ENCODE peak calls at places on chromosomes 11 and 22, in four cellular contexts. F, G, P and D are unnamed samples.

GRCh38 chr11:133982901-133983300 is 26.1 kb upstream of the IGSF9B start:
- DNase-seq in F (no peak), G (no peak), P (no peak), D (no peak)

GRCh38 chr11:113532697-113533424 is 57.7 kb upstream of the DRD2 start:
- DNase-seq in F (peak), G (peak), P (no peak), D (no peak)

GRCh38 chr11:45798793-45799441 is 6.0 kb upstream of the SLC35C1 start:
- DNase-seq in F (no peak), G (peak), P (no peak), D (peak)

GRCh38 chr22:43823353-43823908 is 11.3 kb upstream of the EFCAB6 start:
- DNase-seq in F (no peak), G (peak), P (no peak), D (no peak)

GRCh38 chr11:120376547-120377182 is 40.5 kb downstream of the ARHGEF12 start:
- DNase-seq in F (no peak), G (no peak), P (no peak), D (no peak)

GRCh38 chr22:44893731-44894080 is 116.1 kb downstream of the PHF21B start:
- DNase-seq in F (no peak), G (no peak), P (no peak), D (peak)

GRCh38 chr11:21415566-21415965 is 746.2 kb downstream of the NELL1 start:
- DNase-seq in F (no peak), G (no peak), P (no peak), D (no peak)

GRCh38 chr22:26942301-26942927 is 285.0 kb downstream of the MIAT start:
- DNase-seq in F (peak), G (no peak), P (no peak), D (no peak)

GRCh38 chr11:121394785-121395184 is 57.3 kb upstream of the SORL1 start:
- DNase-seq in F (no peak), G (no peak), P (no peak), D (no peak)

GRCh38 chr22:46053563-46054090 is 76.7 kb upstream of the WNT7B start:
- DNase-seq in F (no peak), G (peak), P (no peak), D (peak)

GRCh38 chr11:110971110-110971509 is 258.9 kb upstream of the ARHGAP20 start:
- DNase-seq in F (no peak), G (no peak), P (no peak), D (no peak)

GRCh38 chr11:61535998-61536675 is 27.6 kb downstream of the LRRC10B start:
- DNase-seq in F (no peak), G (no peak), P (no peak), D (no peak)

GRCh38 chr11:130890039-130890745 is 26.1 kb downstream of the SNX19 start:
- DNase-seq in F (no peak), G (no peak), P (no peak), D (no peak)

GRCh38 chr11:72233056-72233772 is 8.6 kb downstream of the INPPL1 start:
- DNase-seq in F (no peak), G (peak), P (no peak), D (peak)

GRCh38 chr22:44340271-44341239 is 27.8 kb upstream of the SHISAL1 start:
- DNase-seq in F (no peak), G (no peak), P (no peak), D (no peak)

GRCh38 chr11:9208726-9209501 is 56.2 kb downstream of the DENND5A start:
- DNase-seq in F (no peak), G (no peak), P (no peak), D (no peak)

GRCh38 chr11:45100338-45100737 is 46.1 kb upstream of the PRDM11 start:
- DNase-seq in F (peak), G (no peak), P (no peak), D (no peak)

GRCh38 chr11:7353100-7353499 is 101.4 kb downstream of the SYT9 start:
- DNase-seq in F (peak), G (no peak), P (no peak), D (no peak)

GRCh38 chr11:37468344-37468743 is 870.3 kb upstream of the RAG2 start:
- DNase-seq in F (no peak), G (no peak), P (no peak), D (no peak)

GRCh38 chr11:122642472-122642922 is 13.0 kb upstream of the UBASH3B start:
- DNase-seq in F (peak), G (no peak), P (no peak), D (no peak)

GRCh38 chr11:20308601-20309000 is 54.9 kb upstream of the HTATIP2 start:
- DNase-seq in F (no peak), G (no peak), P (no peak), D (no peak)

GRCh38 chr22:35539910-35540599 is 576 bp upstream of the RASD2 start:
- DNase-seq in F (no peak), G (peak), P (no peak), D (peak)

GRCh38 chr11:18671246-18671645 is 27.3 kb upstream of the TMEM86A start:
- DNase-seq in F (no peak), G (no peak), P (no peak), D (no peak)

GRCh38 chr11:9731256-9731655 is 67.4 kb downstream of the SWAP70 start:
- DNase-seq in F (no peak), G (no peak), P (no peak), D (no peak)

GRCh38 chr11:72653616-72654000 is 20.6 kb downstream of the PDE2A start:
- DNase-seq in F (no peak), G (no peak), P (no peak), D (no peak)